ENCODE peak calls at places on chromosomes 13 and 19, in eight cellular contexts. Y, J, F, X, U, O, A and R are unnamed samples.
A peak's percentile ranks its signal among the peaks of the same experiment; 100 is the strongest.

GRCh38 chr19:52229524-52229923 is 39.7 kb downstream of the PPP2R1A start:
- DNase-seq in J (no peak), Y (no peak), F (no peak), O (no peak), U (no peak), X (no peak), A (no peak), R (no peak)

GRCh38 chr19:3281026-3281425 is 56.6 kb downstream of the CELF5 start:
- DNase-seq in O (no peak), Y (no peak), A (no peak), F (no peak), U (no peak), J (no peak), X (no peak), R (no peak)

GRCh38 chr13:99265823-99266426 is 7.7 kb upstream of the GPR18 start:
- DNase-seq in J (peak; percentile 72), A (peak; percentile 27), X (no peak), Y (no peak), O (peak; percentile 61), U (no peak), F (peak; percentile 63), R (peak; percentile 81)

GRCh38 chr13:112106467-112107141 is 39.7 kb downstream of the SOX1 start:
- DNase-seq in F (no peak), X (no peak), J (no peak), O (no peak), U (no peak), Y (no peak), A (no peak), R (no peak)

GRCh38 chr13:33260168-33261098 is 25.1 kb downstream of the STARD13 start:
- DNase-seq in F (no peak), Y (no peak), J (peak; percentile 71), A (no peak), O (no peak), X (no peak), U (no peak), R (peak; percentile 84)

GRCh38 chr13:50235604-50236003 is 220.4 kb downstream of the KCNRG start:
- DNase-seq in Y (no peak), X (no peak), J (no peak), O (no peak), F (no peak), A (no peak), U (no peak), R (no peak)

GRCh38 chr13:34577051-34577450 is 365.0 kb upstream of the NBEA start:
- DNase-seq in A (peak; percentile 70), X (no peak), O (peak; percentile 8), F (peak; percentile 57), J (peak; percentile 31), U (no peak), Y (no peak), R (peak; percentile 38)

GRCh38 chr19:29294343-29294811 is 81.4 kb upstream of the UQCRFS1 start:
- DNase-seq in U (no peak), Y (no peak), X (no peak), F (no peak), O (no peak), J (no peak), A (no peak), R (no peak)

GRCh38 chr19:51460164-51460992 is 2.1 kb upstream of the SIGLEC8 start:
- DNase-seq in U (no peak), A (no peak), X (no peak), O (peak; percentile 20), J (peak; percentile 12), F (no peak), Y (no peak), R (peak; percentile 24)

GRCh38 chr19:39558623-39559117 is 18.7 kb upstream of the EID2 start:
- DNase-seq in A (no peak), J (no peak), O (no peak), U (no peak), F (no peak), Y (no peak), X (no peak), R (no peak)

GRCh38 chr13:110134801-110135200 is 172.2 kb downstream of the COL4A1 start:
- DNase-seq in Y (no peak), J (peak; percentile 30), F (no peak), U (no peak), A (no peak), O (no peak), X (no peak), R (peak; percentile 52)

GRCh38 chr19:32124585-32124984 is 220.8 kb upstream of the ZNF507 start:
- DNase-seq in Y (no peak), O (no peak), F (no peak), J (no peak), X (no peak), U (no peak), A (no peak), R (no peak)

GRCh38 chr19:32122258-32122657 is 223.2 kb upstream of the ZNF507 start:
- DNase-seq in X (no peak), O (no peak), A (no peak), Y (no peak), J (no peak), F (no peak), U (no peak), R (no peak)

GRCh38 chr19:32129141-32129540 is 216.3 kb upstream of the ZNF507 start:
- DNase-seq in O (no peak), F (no peak), A (no peak), J (no peak), X (no peak), U (no peak), Y (no peak), R (no peak)

GRCh38 chr19:32123355-32123940 is 222.0 kb upstream of the ZNF507 start:
- DNase-seq in A (no peak), J (no peak), O (no peak), U (no peak), X (no peak), F (no peak), Y (no peak), R (no peak)
- H3K4me3 ChIP-seq in A (no peak overlapping the region), J (no peak overlapping the region), O (no peak overlapping the region), U (no peak overlapping the region), X (no peak overlapping the region), F (no peak overlapping the region), Y (no peak overlapping the region), R (no peak overlapping the region)

GRCh38 chr13:113157929-113158747 is at the start of gene PROZ:
- DNase-seq in J (no peak), O (no peak), A (no peak), Y (no peak), F (no peak), U (no peak), X (no peak), R (no peak)

GRCh38 chr13:113155201-113155600 is 3.2 kb upstream of the PROZ start:
- DNase-seq in Y (no peak), J (no peak), X (no peak), A (no peak), O (no peak), F (no peak), U (no peak), R (no peak)

GRCh38 chr13:113153810-113154748 is 4.4 kb upstream of the PROZ start:
- DNase-seq in A (peak; percentile 39), O (peak; percentile 50), J (peak; percentile 68), X (peak; percentile 80), F (peak; percentile 35), U (no peak), Y (peak; percentile 70), R (peak; percentile 77)

GRCh38 chr13:113157206-113157928 is 1.1 kb upstream of the PROZ start:
- DNase-seq in X (no peak), Y (no peak), A (no peak), J (no peak), F (no peak), U (no peak), O (no peak), R (no peak)

DNA sequence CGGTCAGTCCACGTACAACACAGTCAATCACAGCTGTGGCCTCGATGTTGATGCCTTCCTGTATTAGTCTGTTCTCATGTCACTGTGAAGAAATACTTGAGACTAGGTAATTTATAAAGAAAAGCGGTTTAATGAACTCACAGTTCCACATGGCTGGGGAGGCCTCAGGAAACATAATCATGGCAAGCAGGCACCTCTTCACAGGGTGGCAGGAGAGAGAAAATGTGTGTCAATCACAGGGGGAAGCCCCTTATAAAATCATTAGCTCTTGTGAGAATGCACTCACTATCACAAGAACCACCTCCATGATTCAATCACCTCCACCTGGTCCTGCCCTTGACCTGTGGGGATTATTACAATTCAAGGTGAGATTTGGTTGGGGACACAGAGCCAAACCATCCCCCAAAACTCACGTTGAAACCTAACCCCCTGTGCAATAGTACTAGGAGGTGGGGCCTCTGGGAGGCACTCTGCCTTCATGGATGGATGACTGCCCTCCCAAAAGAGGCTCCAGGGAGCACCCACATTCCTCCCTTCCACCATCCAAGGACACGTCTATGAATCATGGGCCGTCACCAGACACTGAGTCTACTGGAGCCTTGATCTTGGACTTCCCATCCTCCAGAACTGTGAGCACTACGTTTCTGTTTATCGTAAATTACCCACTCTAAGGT is 2.3 kb upstream of the PROZ start:
- DNase-seq in O (no peak), U (no peak), J (no peak), F (no peak), Y (no peak), X (no peak), A (no peak), R (no peak)
- TF ChIP-seq CTCF in O (no peak), U (no peak), J (no peak), F (no peak), Y (no peak), X (no peak), A (no peak), R (no peak)

GRCh38 chr19:48835734-48836088 is 580 bp downstream of the HSD17B14 start:
- DNase-seq in O (peak; percentile 87), X (peak; percentile 98), A (peak; percentile 50), J (peak; percentile 86), Y (peak; percentile 99), F (peak; percentile 75), U (no peak), R (peak; percentile 90)
- H3K4me3 ChIP-seq in O (peak overlapping the region; percentile 69), X (peak overlapping the region; percentile 44), A (peak overlapping the region; percentile 57), J (peak overlapping the region; percentile 54), Y (peak overlapping the region; percentile 30), F (peak overlapping the region; percentile 36), U (peak overlapping the region; percentile 61), R (peak overlapping the region; percentile 74)

DNA sequence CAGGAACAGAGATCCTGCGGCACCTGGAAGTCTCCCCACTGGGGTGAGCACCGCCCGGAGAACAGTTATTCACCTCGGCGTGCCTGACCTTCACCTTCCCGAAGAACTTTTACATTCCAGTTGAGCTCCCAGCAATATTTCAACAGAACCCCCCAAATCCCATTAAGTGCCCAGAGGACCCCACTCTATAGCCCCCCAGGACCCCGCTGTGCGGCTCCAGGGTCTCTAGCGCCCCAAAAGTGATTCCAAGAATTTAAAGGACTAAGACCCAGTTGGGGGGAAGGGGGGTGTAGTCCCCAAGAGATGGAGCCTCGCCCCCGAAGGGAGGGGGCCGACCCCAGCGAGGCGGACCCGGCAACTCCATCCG is 480 bp downstream of the GPR108 start:
- DNase-seq in X (no peak), O (no peak), J (no peak), A (no peak), Y (no peak), F (no peak), U (no peak), R (no peak)
- TF ChIP-seq CTCF in X (no peak), O (no peak), J (no peak), A (no peak), Y (no peak), F (no peak), U (no peak), R (no peak)